ENCODE peak calls at places on chromosomes 12 and 14, in nine cellular contexts. One of them, this sample, is unnamed.
A peak's percentile ranks its signal among the peaks of the same experiment; 100 is the strongest.

GRCh38 chr14:61652526-61653262 is 42.6 kb upstream of the HIF1A start:
- DNase-seq in mesothelial cell of epicardium: no peak
- DNase-seq in C1 segment of cervical spinal cord: no peak
- DNase-seq in HuH-7: peak; percentile 15
- DNase-seq in pancreas: no peak
- DNase-seq in amniotic stem cell: no peak
- DNase-seq in KG1: no peak
- DNase-seq in BJ: no peak
- DNase-seq in HEK293T: peak; percentile 40
- DNase-seq in this sample: no peak

GRCh38 chr12:48811454-48812090 is 6.7 kb upstream of the CACNB3 start:
- DNase-seq in BJ: no peak
- DNase-seq in HuH-7: no peak
- DNase-seq in amniotic stem cell: no peak
- DNase-seq in C1 segment of cervical spinal cord: no peak
- DNase-seq in mesothelial cell of epicardium: no peak
- DNase-seq in HEK293T: no peak
- DNase-seq in KG1: no peak
- DNase-seq in pancreas: no peak
- DNase-seq in this sample: no peak

GRCh38 chr14:74733241-74733640 is 20.3 kb downstream of the FCF1 start:
- DNase-seq in mesothelial cell of epicardium: no peak
- DNase-seq in HEK293T: no peak
- DNase-seq in KG1: no peak
- DNase-seq in BJ: no peak
- DNase-seq in HuH-7: no peak
- DNase-seq in C1 segment of cervical spinal cord: no peak
- DNase-seq in pancreas: no peak
- DNase-seq in amniotic stem cell: no peak
- DNase-seq in this sample: no peak

GRCh38 chr12:116074686-116075085 is 202.8 kb downstream of the MED13L start:
- DNase-seq in BJ: no peak
- DNase-seq in C1 segment of cervical spinal cord: no peak
- DNase-seq in amniotic stem cell: no peak
- DNase-seq in HuH-7: no peak
- DNase-seq in pancreas: no peak
- DNase-seq in mesothelial cell of epicardium: no peak
- DNase-seq in KG1: no peak
- DNase-seq in HEK293T: no peak
- DNase-seq in this sample: no peak

GRCh38 chr12:112314981-112315380 is 67.2 kb downstream of the HECTD4 start:
- DNase-seq in HuH-7: no peak
- DNase-seq in HEK293T: no peak
- DNase-seq in C1 segment of cervical spinal cord: no peak
- DNase-seq in pancreas: no peak
- DNase-seq in mesothelial cell of epicardium: no peak
- DNase-seq in BJ: no peak
- DNase-seq in amniotic stem cell: no peak
- DNase-seq in KG1: no peak
- DNase-seq in this sample: no peak

GRCh38 chr12:92144631-92145480 is 790 bp downstream of the BTG1 start:
- DNase-seq in KG1: peak; percentile 40
- DNase-seq in HuH-7: no peak
- DNase-seq in C1 segment of cervical spinal cord: peak; percentile 81
- DNase-seq in HEK293T: peak; percentile 36
- DNase-seq in BJ: no peak
- DNase-seq in pancreas: peak; percentile 66
- DNase-seq in mesothelial cell of epicardium: peak; percentile 66
- DNase-seq in amniotic stem cell: peak; percentile 16
- DNase-seq in this sample: no peak

GRCh38 chr12:98593351-98594049 is at the start of gene SLC25A3:
- DNase-seq in amniotic stem cell: peak; percentile 93
- DNase-seq in HuH-7: peak; percentile 85
- DNase-seq in KG1: peak; percentile 97
- DNase-seq in C1 segment of cervical spinal cord: peak; percentile 95
- DNase-seq in BJ: peak; percentile 92
- DNase-seq in HEK293T: peak; percentile 98
- DNase-seq in mesothelial cell of epicardium: peak; percentile 90
- DNase-seq in pancreas: peak; percentile 97
- DNase-seq in this sample: peak; percentile 95

GRCh38 chr14:105647784-105648608 is 121.6 kb downstream of the TMEM121 start:
- DNase-seq in HEK293T: no peak
- DNase-seq in KG1: no peak
- DNase-seq in HuH-7: no peak
- DNase-seq in pancreas: no peak
- DNase-seq in C1 segment of cervical spinal cord: no peak
- DNase-seq in mesothelial cell of epicardium: no peak
- DNase-seq in BJ: no peak
- DNase-seq in amniotic stem cell: no peak
- DNase-seq in this sample: no peak

GRCh38 chr12:128111333-128111732 is 155.6 kb upstream of the TMEM132C start:
- DNase-seq in BJ: no peak
- DNase-seq in HEK293T: no peak
- DNase-seq in mesothelial cell of epicardium: no peak
- DNase-seq in pancreas: no peak
- DNase-seq in KG1: no peak
- DNase-seq in C1 segment of cervical spinal cord: no peak
- DNase-seq in amniotic stem cell: no peak
- DNase-seq in HuH-7: no peak
- DNase-seq in this sample: no peak

GRCh38 chr12:89384050-89384749 is 31.9 kb upstream of the DUSP6 start:
- DNase-seq in amniotic stem cell: peak; percentile 48
- DNase-seq in HuH-7: no peak
- DNase-seq in KG1: no peak
- DNase-seq in mesothelial cell of epicardium: peak; percentile 45
- DNase-seq in HEK293T: no peak
- DNase-seq in pancreas: peak; percentile 27
- DNase-seq in BJ: peak; percentile 92
- DNase-seq in C1 segment of cervical spinal cord: no peak
- DNase-seq in this sample: no peak

GRCh38 chr14:61558271-61558670 is 137.0 kb upstream of the HIF1A start:
- DNase-seq in C1 segment of cervical spinal cord: no peak
- DNase-seq in pancreas: no peak
- DNase-seq in mesothelial cell of epicardium: no peak
- DNase-seq in amniotic stem cell: no peak
- DNase-seq in BJ: no peak
- DNase-seq in KG1: no peak
- DNase-seq in HEK293T: peak; percentile 36
- DNase-seq in HuH-7: no peak
- DNase-seq in this sample: no peak

GRCh38 chr12:92070864-92071445 is 74.7 kb downstream of the BTG1 start:
- DNase-seq in BJ: no peak
- DNase-seq in pancreas: no peak
- DNase-seq in C1 segment of cervical spinal cord: no peak
- DNase-seq in mesothelial cell of epicardium: no peak
- DNase-seq in KG1: no peak
- DNase-seq in HEK293T: no peak
- DNase-seq in HuH-7: peak; percentile 51
- DNase-seq in amniotic stem cell: no peak
- DNase-seq in this sample: no peak

GRCh38 chr12:50400104-50400637 is 514 bp upstream of the LARP4 start:
- DNase-seq in HEK293T: no peak
- DNase-seq in amniotic stem cell: no peak
- DNase-seq in KG1: no peak
- DNase-seq in HuH-7: no peak
- DNase-seq in pancreas: no peak
- DNase-seq in mesothelial cell of epicardium: no peak
- DNase-seq in BJ: no peak
- DNase-seq in C1 segment of cervical spinal cord: no peak
- DNase-seq in this sample: no peak

GRCh38 chr12:71161575-71161974 is 3.8 kb upstream of the TSPAN8 start:
- DNase-seq in amniotic stem cell: no peak
- DNase-seq in mesothelial cell of epicardium: no peak
- DNase-seq in HEK293T: no peak
- DNase-seq in KG1: no peak
- DNase-seq in pancreas: no peak
- DNase-seq in BJ: no peak
- DNase-seq in C1 segment of cervical spinal cord: no peak
- DNase-seq in HuH-7: no peak
- DNase-seq in this sample: no peak

GRCh38 chr12:117622087-117622486 is 260.7 kb upstream of the NOS1 start:
- DNase-seq in HuH-7: no peak
- DNase-seq in BJ: no peak
- DNase-seq in HEK293T: no peak
- DNase-seq in C1 segment of cervical spinal cord: no peak
- DNase-seq in mesothelial cell of epicardium: no peak
- DNase-seq in pancreas: no peak
- DNase-seq in amniotic stem cell: no peak
- DNase-seq in KG1: no peak
- DNase-seq in this sample: no peak

GRCh38 chr12:102059343-102059742 is 2.4 kb downstream of the WASHC3 start:
- DNase-seq in KG1: no peak
- DNase-seq in amniotic stem cell: no peak
- DNase-seq in BJ: no peak
- DNase-seq in mesothelial cell of epicardium: no peak
- DNase-seq in C1 segment of cervical spinal cord: no peak
- DNase-seq in pancreas: no peak
- DNase-seq in HuH-7: no peak
- DNase-seq in HEK293T: no peak
- DNase-seq in this sample: no peak

GRCh38 chr14:46951103-46951502 is 299.5 kb upstream of the RPL10L start:
- DNase-seq in mesothelial cell of epicardium: no peak
- DNase-seq in BJ: no peak
- DNase-seq in KG1: no peak
- DNase-seq in pancreas: no peak
- DNase-seq in HEK293T: no peak
- DNase-seq in HuH-7: no peak
- DNase-seq in C1 segment of cervical spinal cord: no peak
- DNase-seq in amniotic stem cell: no peak
- DNase-seq in this sample: no peak

GRCh38 chr12:110249716-110250225 is 31.3 kb upstream of the ATP2A2 start:
- DNase-seq in HuH-7: peak; percentile 58
- DNase-seq in amniotic stem cell: no peak
- DNase-seq in HEK293T: no peak
- DNase-seq in BJ: no peak
- DNase-seq in C1 segment of cervical spinal cord: peak; percentile 33
- DNase-seq in mesothelial cell of epicardium: no peak
- DNase-seq in pancreas: no peak
- DNase-seq in KG1: no peak
- DNase-seq in this sample: no peak